ENCODE peak calls at places on chromosomes 1 and 21, in four cellular contexts. K, Q, W and U are unnamed samples.

GRCh38 chr1:165629848-165630628 is 996 bp upstream of the MGST3 start:
- DNase-seq in Q (no peak), K (no peak), W (no peak), U (no peak)

GRCh38 chr1:165235158-165235776 is 121.2 kb downstream of the LMX1A start:
- DNase-seq in Q (no peak), K (no peak), W (no peak), U (peak; percentile 26)

GRCh38 chr1:19643602-19644419 is at the start of gene NBL1:
- DNase-seq in Q (peak; percentile 34), K (peak; percentile 84), W (peak; percentile 84), U (peak; percentile 49)

GRCh38 chr21:42000908-42001307 is 9.3 kb downstream of the ZBTB21 start:
- DNase-seq in K (no peak), W (no peak), Q (no peak), U (no peak)

GRCh38 chr1:96472471-96472870 is 249.1 kb upstream of the PTBP2 start:
- DNase-seq in W (no peak), K (no peak), Q (no peak), U (no peak)

GRCh38 chr1:2097386-2098300 is 47.4 kb downstream of the PRKCZ start:
- DNase-seq in K (no peak), Q (no peak), W (no peak), U (no peak)

GRCh38 chr1:94039514-94039870 is 81.5 kb downstream of the ABCA4 start:
- DNase-seq in W (peak; percentile 67), K (peak; percentile 83), Q (peak; percentile 38), U (peak; percentile 68)

GRCh38 chr21:34792504-34793089 is 123.8 kb downstream of the CLIC6 start:
- DNase-seq in W (no peak), Q (no peak), K (no peak), U (no peak)

DNA sequence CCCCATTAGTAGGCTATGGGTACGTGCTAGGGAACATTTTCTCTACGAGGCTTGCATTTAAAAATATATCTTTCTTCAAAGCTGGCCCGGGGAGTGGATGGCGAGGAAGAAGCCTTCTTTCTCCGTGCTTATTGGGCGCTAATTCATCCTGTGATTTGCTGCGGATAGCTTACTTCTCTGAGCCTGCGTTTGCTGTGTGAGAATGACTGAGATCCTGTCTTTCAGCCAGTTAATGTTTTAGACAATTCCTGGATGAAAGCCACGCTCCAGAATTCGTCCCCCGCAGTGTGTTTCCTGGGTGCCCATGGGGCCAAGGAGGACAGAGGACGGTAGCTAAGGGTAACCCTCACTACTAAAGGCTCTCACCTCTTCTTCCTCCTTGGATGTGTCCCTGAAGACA is 57.8 kb upstream of the TARBP1 start:
- DNase-seq in K (no peak), Q (no peak), W (no peak), U (no peak)
- H3K27ac ChIP-seq in K (peak overlapping the region; percentile 98), Q (peak overlapping the region; percentile 65), W (peak overlapping the region; percentile 93), U (peak overlapping the region; percentile 90)

GRCh38 chr1:30356839-30357238 is 366.5 kb downstream of the MATN1 start:
- DNase-seq in W (no peak), K (no peak), Q (no peak), U (no peak)

GRCh38 chr1:30348147-30348546 is 375.2 kb downstream of the MATN1 start:
- DNase-seq in K (no peak), W (no peak), Q (no peak), U (no peak)

GRCh38 chr1:30358510-30358909 is 364.9 kb downstream of the MATN1 start:
- DNase-seq in W (no peak), K (no peak), Q (no peak), U (no peak)

GRCh38 chr1:30354410-30354809 is 369.0 kb downstream of the MATN1 start:
- DNase-seq in Q (no peak), W (no peak), K (no peak), U (no peak)

DNA sequence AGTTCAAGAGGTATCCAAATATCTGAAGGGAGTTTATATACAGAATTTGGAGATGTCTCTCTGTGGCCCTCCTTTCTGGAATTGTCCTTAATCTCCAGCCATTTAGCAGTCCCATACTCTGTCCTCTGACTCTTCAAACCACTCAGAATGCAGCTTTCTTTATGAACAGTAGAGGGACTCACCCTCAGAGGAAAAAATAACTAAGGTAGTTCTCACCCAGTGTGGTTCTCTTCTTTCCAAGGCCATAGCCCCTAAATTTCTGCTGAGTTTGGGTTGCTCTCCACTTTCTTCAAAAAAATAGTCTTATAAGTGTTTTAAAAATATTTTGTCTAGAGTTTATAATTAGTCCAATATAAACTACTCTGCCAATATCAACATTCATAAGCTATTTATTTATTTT is 369.7 kb downstream of the MATN1 start:
- DNase-seq in K (no peak), Q (no peak), W (no peak), U (no peak)
- TF ChIP-seq CTCF in K (peak; percentile 42), Q (no peak), W (no peak), U (no peak)

GRCh38 chr1:6506210-6507036 is 15.0 kb upstream of the PLEKHG5 start:
- DNase-seq in K (peak; percentile 28), W (no peak), Q (no peak), U (no peak)
- TF ChIP-seq POLR2A in K (no peak), W (no peak), Q (no peak), U (no peak)

DNA sequence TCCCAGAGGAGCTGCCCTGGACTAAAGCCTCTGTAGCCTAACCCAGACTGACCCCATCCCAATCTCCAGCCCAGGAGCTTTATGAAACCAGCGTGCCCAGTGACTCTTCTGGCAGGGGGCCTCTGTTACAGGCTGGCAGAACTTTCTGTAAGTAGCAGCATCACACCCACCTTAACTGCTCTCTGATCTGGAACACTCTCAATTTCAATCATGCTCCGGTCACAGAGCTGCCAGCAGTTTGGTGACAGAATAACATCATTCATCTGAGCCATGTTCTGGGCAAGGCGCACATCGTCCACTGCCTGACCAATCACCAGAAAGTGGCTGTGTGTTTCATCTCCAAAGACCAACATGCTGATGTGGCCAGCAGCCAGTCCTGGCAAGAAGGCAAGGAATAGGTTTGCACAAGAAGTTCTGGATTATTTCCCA is 14.7 kb downstream of the ADCY10 start:
- DNase-seq in Q (no peak), W (no peak), K (peak; percentile 40), U (peak; percentile 43)
- H3K27ac ChIP-seq in Q (no peak overlapping the region), W (no peak overlapping the region), K (no peak overlapping the region), U (no peak overlapping the region)